ENCODE peak calls at places on chromosome 6, in ten cellular contexts. U is heart right ventricle, X is IMR-90, B is transverse colon, F is body of pancreas, P is heart left ventricle, K is kidney, V is psoas muscle, J is fibroblast of lung, H is right atrium auricular region. T is an unnamed sample. For H3K4me1 and H3K36me3, the result is how much of the 10 kb centered on the place peaks cover.

GRCh38 chr6:29961966-29962365 is 19.6 kb downstream of the HLA-A start:
- DNase-seq in P (no peak), U (no peak), K (no peak), V (peak), J (no peak), H (no peak), X (no peak), B (no peak), F (no peak), T (no peak)

GRCh38 chr6:81561731-81562130 is 190.8 kb downstream of the TENT5A start:
- DNase-seq in H (no peak), U (no peak), J (peak), F (no peak), V (no peak), K (no peak), B (no peak), P (no peak), X (peak), T (no peak)

GRCh38 chr6:79421001-79421411 is 116.2 kb downstream of the LCA5 start:
- DNase-seq in F (no peak), H (no peak), B (no peak), V (no peak), U (no peak), K (no peak), J (peak), P (no peak), X (peak), T (no peak)

GRCh38 chr6:56624046-56624727 is 18.5 kb downstream of the DST start:
- DNase-seq in H (no peak), X (no peak), V (no peak), J (peak), K (no peak), U (no peak), F (no peak), P (no peak), B (no peak), T (no peak)

GRCh38 chr6:30720738-30721197 is 616 bp downstream of the TUBB start:
- DNase-seq in K (peak), X (peak), U (peak), H (peak), P (peak), B (peak), J (no peak), F (peak), V (peak), T (peak)

GRCh38 chr6:131161987-131162386 is 26.7 kb downstream of the AKAP7 start:
- DNase-seq in P (no peak), B (no peak), F (no peak), K (no peak), J (no peak), U (no peak), V (no peak), X (no peak), H (no peak), T (no peak)

GRCh38 chr6:108896111-108896661 is 48.0 kb downstream of the ARMC2 start:
- DNase-seq in V (no peak), U (no peak), P (no peak), F (no peak), K (no peak), X (peak), H (no peak), J (peak), B (no peak), T (no peak)

GRCh38 chr6:85390105-85390728 is 59.7 kb upstream of the NT5E start:
- DNase-seq in F (no peak), K (no peak), H (no peak), X (peak), B (peak), J (peak), U (no peak), P (no peak), V (no peak), T (no peak)

GRCh38 chr6:24332306-24332705 is 25.6 kb downstream of the DCDC2 start:
- DNase-seq in K (no peak), J (peak), B (no peak), P (no peak), H (no peak), F (no peak), U (no peak), V (no peak), X (no peak), T (no peak)

GRCh38 chr6:116389357-116389756 is 18.6 kb downstream of the DSE start:
- DNase-seq in B (no peak), H (no peak), P (no peak), F (no peak), X (no peak), K (no peak), V (no peak), J (peak), U (no peak), T (no peak)

GRCh38 chr6:116390571-116390970 is 19.8 kb downstream of the DSE start:
- DNase-seq in K (no peak), U (no peak), F (no peak), X (no peak), P (no peak), J (no peak), B (no peak), V (no peak), H (no peak), T (no peak)

GRCh38 chr6:116395647-116396046 is 24.9 kb downstream of the DSE start:
- DNase-seq in B (no peak), J (no peak), U (no peak), P (no peak), X (no peak), V (no peak), F (no peak), K (no peak), H (no peak), T (no peak)

GRCh38 chr6:116393430-116393829 is 22.7 kb downstream of the DSE start:
- DNase-seq in K (no peak), V (no peak), J (no peak), F (no peak), U (no peak), B (no peak), P (no peak), X (no peak), H (no peak), T (no peak)

DNA sequence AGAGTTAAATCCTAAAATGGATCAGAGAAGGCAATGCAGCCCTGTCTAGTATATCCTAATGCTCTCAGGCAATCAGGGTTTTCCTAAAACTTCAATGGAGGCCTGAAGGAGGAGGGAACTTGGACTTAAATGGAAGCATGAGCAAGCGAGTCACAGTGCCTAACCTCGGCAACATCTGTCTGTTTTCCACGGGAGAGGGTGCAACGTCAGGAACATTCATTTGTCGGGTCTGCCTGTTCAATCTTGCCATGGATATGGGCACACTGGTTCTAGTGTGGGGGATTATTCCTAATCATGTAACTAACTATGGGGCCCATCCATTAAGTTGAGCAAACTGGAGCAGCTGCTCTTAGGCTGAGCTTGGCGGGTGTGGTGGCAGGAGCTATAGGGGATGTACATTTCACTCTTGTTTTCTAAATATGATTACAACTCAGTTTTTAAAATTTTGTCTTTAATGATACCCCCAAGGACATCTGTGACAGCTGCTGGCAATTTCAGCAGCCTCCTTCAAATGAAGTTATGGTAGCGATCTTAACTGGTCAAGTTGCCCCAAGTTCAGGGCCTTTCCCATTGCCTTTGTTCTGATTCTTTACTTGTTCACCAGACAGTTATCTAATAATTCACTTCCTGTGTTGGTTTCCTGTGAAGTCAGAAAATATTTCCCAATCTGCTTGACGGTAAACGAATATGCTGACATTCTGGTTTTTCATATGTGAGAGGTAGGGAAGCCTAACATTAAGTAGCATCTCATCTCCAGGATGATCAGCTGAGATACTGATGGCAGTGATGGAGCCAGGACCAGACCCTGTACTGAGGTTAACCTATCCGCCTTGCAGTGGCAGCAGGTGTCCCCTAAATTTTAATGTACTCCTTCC is 21.6 kb downstream of the DSE start:
- DNase-seq in H (no peak), P (no peak), X (peak), J (peak), V (no peak), F (no peak), K (no peak), U (no peak), B (no peak), T (no peak)
- H3K4me1 ChIP-seq in H (under half), P (half or more), X (under half), J (under half), V (under half), F (under half), K (under half), U (under half), B (under half), T (under half)

DNA sequence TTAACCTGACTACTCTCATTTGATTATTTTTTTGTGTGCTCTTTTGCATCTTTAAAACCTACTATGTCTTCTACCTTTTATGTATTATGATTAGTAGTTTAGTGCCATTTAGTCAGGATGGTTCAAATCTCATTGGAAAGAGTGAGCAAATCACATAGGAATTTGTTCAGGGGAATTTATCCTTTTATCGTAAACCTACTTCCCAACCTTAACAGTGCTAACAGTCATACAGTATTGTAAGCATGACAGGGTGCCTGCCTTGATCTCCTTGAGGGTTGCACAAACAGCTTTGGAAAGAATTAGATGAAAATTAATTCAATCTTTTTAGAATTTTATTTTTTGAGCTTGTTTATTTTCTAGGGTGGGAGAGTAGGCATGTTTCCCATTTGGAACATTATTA is 18.3 kb downstream of the RNF8 start:
- DNase-seq in H (no peak), U (no peak), V (no peak), K (no peak), X (peak), B (no peak), P (no peak), J (peak), F (no peak), T (no peak)
- H3K36me3 ChIP-seq in H (under half), U (under half), V (under half), K (under half), X (under half), B (under half), P (half or more), J (under half), F (under half), T (under half)

GRCh38 chr6:43287717-43288679 is 10.1 kb upstream of the SLC22A7 start:
- DNase-seq in H (no peak), K (peak), V (peak), U (no peak), P (no peak), J (no peak), B (peak), F (no peak), X (no peak), T (no peak)

GRCh38 chr6:43285832-43286231 is 12.2 kb upstream of the SLC22A7 start:
- DNase-seq in X (no peak), H (no peak), V (peak), B (no peak), U (no peak), P (no peak), J (no peak), F (no peak), K (peak), T (no peak)

GRCh38 chr6:43285415-43285814 is 12.6 kb upstream of the SLC22A7 start:
- DNase-seq in H (no peak), K (no peak), X (no peak), F (no peak), U (no peak), B (no peak), V (peak), J (no peak), P (no peak), T (no peak)

GRCh38 chr6:43286456-43286994 is 11.5 kb upstream of the SLC22A7 start:
- DNase-seq in J (no peak), B (no peak), K (peak), P (no peak), V (peak), X (no peak), F (no peak), H (no peak), U (no peak), T (no peak)

GRCh38 chr6:43286995-43287716 is 10.9 kb upstream of the SLC22A7 start:
- DNase-seq in K (peak), V (peak), F (no peak), B (no peak), U (no peak), H (no peak), P (no peak), J (no peak), X (no peak), T (no peak)
- TF ChIP-seq CTCF in K (no peak), V (no peak), F (no peak), B (no peak), U (no peak), H (no peak), P (peak), J (no peak), X (no peak), T (no peak)

GRCh38 chr6:35091353-35092083 is 49.6 kb downstream of the TCP11 start:
- DNase-seq in X (peak), V (no peak), J (peak), H (no peak), P (no peak), K (no peak), F (no peak), U (no peak), B (no peak), T (no peak)
- H3K4me1 ChIP-seq in X (under half), V (under half), J (under half), H (under half), P (under half), K (under half), F (under half), U (under half), B (under half), T (under half)

DNA sequence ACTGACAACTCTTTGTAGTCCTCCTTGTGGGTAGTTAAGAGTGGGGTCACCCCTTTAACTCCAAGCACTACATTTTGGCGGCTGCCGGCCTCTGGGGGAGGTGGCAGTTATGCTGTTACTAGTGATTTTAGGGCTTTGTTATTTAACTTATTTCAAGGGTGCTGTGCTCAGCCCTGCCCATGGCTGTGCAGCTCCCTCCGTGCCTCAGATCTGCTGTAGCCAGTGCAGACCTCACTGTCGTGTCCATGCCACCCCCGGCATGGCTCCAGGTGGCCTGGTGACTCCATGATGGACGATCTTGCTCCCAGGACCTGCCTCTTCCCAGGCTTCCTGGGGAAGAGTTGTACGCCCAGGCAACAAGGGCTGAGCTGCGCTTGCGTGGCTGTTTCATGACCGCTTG is 15.4 kb downstream of the UQCC2 start:
- DNase-seq in U (no peak), P (no peak), F (no peak), B (no peak), V (peak), X (no peak), H (no peak), J (no peak), K (peak), T (no peak)
- H3K36me3 ChIP-seq in U (under half), P (under half), F (under half), B (under half), V (under half), X (under half), H (under half), J (under half), K (under half), T (under half)

GRCh38 chr6:149470948-149471347 is 13.9 kb downstream of the ZC3H12D start:
- DNase-seq in H (no peak), F (no peak), X (no peak), U (no peak), B (no peak), J (no peak), K (no peak), P (no peak), V (no peak), T (no peak)

GRCh38 chr6:149472241-149472640 is 12.6 kb downstream of the ZC3H12D start:
- DNase-seq in J (no peak), P (no peak), F (no peak), U (no peak), K (no peak), V (no peak), X (no peak), H (no peak), B (no peak), T (no peak)

GRCh38 chr6:149474108-149474935 is 10.5 kb downstream of the ZC3H12D start:
- DNase-seq in H (no peak), B (peak), F (no peak), X (no peak), U (no peak), V (no peak), K (no peak), P (no peak), J (no peak), T (no peak)

GRCh38 chr6:149471801-149472200 is 13.0 kb downstream of the ZC3H12D start:
- DNase-seq in V (no peak), K (no peak), X (no peak), P (no peak), U (no peak), B (no peak), F (no peak), J (no peak), H (no peak), T (no peak)

DNA sequence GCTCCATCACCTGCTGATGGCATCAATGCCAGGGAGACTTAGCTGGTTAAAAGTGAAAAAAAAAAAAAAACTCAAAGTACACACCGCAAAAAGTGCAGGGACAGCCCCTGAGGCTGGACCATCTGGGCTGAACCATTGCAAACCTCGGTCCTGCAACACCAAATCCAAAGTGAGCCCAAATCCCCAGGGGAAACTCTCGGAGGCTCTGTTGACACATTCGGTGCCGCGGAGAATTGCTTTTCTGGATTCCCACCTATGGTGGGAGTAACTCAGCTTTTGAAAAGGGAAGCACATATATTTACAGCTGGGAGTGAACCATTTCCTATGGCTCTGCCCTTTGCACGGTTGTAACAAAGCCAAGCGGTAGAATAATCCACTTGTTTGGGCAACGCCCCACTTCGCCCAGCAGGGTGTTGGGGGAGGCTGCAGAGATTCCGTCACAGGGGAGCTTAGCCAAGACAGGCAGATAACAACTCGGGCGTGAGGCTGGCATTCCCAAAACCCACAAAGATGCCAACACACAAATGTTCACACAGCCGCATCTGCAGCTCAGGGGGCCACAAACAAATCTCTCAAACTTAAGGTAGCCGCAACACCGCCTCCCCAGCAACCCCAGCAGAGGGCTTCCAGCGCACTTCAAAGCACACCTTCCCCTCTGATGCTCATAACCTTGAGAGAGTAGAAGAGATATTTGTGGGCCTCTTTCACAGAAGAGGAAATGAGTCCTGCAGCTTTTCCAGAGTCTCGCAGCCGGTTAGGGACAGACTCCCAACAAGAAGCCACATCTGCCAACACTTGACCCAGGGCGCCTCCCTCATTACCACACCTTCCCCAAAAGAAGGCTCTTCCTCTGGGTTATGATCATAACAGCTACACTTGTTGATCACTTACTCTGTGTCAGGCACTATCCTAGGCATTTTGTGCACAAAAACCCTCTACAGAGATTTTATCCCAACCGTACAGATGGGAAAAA is 11.4 kb downstream of the ZC3H12D start:
- DNase-seq in H (no peak), B (peak), U (no peak), X (no peak), K (no peak), J (peak), V (no peak), P (no peak), F (no peak), T (peak)
- TF ChIP-seq CTCF in H (no peak), B (no peak), U (no peak), X (no peak), K (no peak), J (no peak), V (no peak), P (peak), F (no peak), T (no peak)

T was measured in mucosa of descending colon.